ENCODE peak calls at places on chromosome 4, in six cellular contexts. G is RKO; S is activated effector memory CD4-positive, alpha-beta T cell treated with anti-CD3 and anti-CD28 coated beads, Interleukin-2, amount 50 U/mL, for 16 hours; I is ecto neural progenitor cell; Q is activated T-cell treated with anti-CD3 and anti-CD28 coated beads, Interleukin-2, amount 50 U/mL, for 1 hour; X is tibial artery. J is an unnamed sample.

GRCh38 chr4:6959261-6959660 is 49.6 kb downstream of the TBC1D14 start:
- DNase-seq in Q (no peak), G (no peak), X (no peak), I (no peak), S (no peak), J (no peak)

GRCh38 chr4:76011700-76012387 is 4.5 kb upstream of the CXCL9 start:
- DNase-seq in X (no peak), G (no peak), I (no peak), Q (no peak), S (no peak), J (peak; percentile 44)

GRCh38 chr4:113368056-113368455 is 318.6 kb downstream of the ANK2 start:
- DNase-seq in Q (no peak), I (no peak), G (peak; percentile 1), S (no peak), X (no peak), J (no peak)

GRCh38 chr4:8585186-8585585 is 5.0 kb downstream of the GPR78 start:
- DNase-seq in G (no peak), S (no peak), I (peak; percentile 44), X (no peak), Q (no peak), J (peak; percentile 52)

GRCh38 chr4:183407128-183407585 is 37.3 kb upstream of the CDKN2AIP start:
- DNase-seq in Q (peak; percentile 97), X (peak; percentile 81), G (peak; percentile 85), S (peak; percentile 96), I (peak; percentile 95), J (peak; percentile 93)

GRCh38 chr4:17646693-17647092 is 32.3 kb downstream of the MED28 start:
- DNase-seq in G (no peak), I (no peak), S (no peak), X (no peak), Q (no peak), J (no peak)

GRCh38 chr4:15438939-15439524 is 11.2 kb downstream of the C1QTNF7 start:
- DNase-seq in S (no peak), I (no peak), X (no peak), G (peak; percentile 29), Q (no peak), J (no peak)

GRCh38 chr4:165096776-165097175 is 15.9 kb downstream of the TMEM192 start:
- DNase-seq in G (peak; percentile 55), X (no peak), I (no peak), Q (no peak), S (no peak), J (no peak)

GRCh38 chr4:24003926-24004325 is 114.1 kb upstream of the PPARGC1A start:
- DNase-seq in G (no peak), I (no peak), S (no peak), Q (no peak), X (no peak), J (no peak)

GRCh38 chr4:83340692-83341343 is 6.2 kb upstream of the HPSE start:
- DNase-seq in Q (peak; percentile 20), S (peak; percentile 64), G (no peak), I (no peak), X (no peak), J (no peak)

GRCh38 chr4:99723555-99724450 is 66.2 kb upstream of the C4orf54 start:
- DNase-seq in Q (no peak), I (no peak), G (peak; percentile 40), S (no peak), X (peak; percentile 29), J (peak; percentile 31)

GRCh38 chr4:126627255-126627654 is 1005.5 kb upstream of the INTU start:
- DNase-seq in X (no peak), G (peak; percentile 30), S (no peak), Q (no peak), I (no peak), J (no peak)

GRCh38 chr4:70901607-70901983 is 574 bp upstream of the MOB1B start:
- DNase-seq in S (no peak), Q (no peak), G (no peak), X (no peak), I (no peak), J (no peak)

GRCh38 chr4:186341655-186342054 is 75.7 kb downstream of the F11 start:
- DNase-seq in X (no peak), I (no peak), S (no peak), Q (no peak), G (no peak), J (no peak)

GRCh38 chr4:31111794-31112193 is 391.6 kb downstream of the PCDH7 start:
- DNase-seq in S (no peak), G (no peak), X (no peak), I (no peak), Q (no peak), J (no peak)

GRCh38 chr4:37561803-37562207 is 124.4 kb downstream of the RELL1 start:
- DNase-seq in S (no peak), I (no peak), X (no peak), G (peak; percentile 16), Q (no peak), J (no peak)

GRCh38 chr4:149870008-149870407 is 54.4 kb upstream of the IQCM start:
- DNase-seq in I (no peak), Q (no peak), X (no peak), S (no peak), G (no peak), J (no peak)

GRCh38 chr4:134243742-134244713 is 42.4 kb upstream of the PABPC4L start:
- DNase-seq in I (no peak), X (no peak), G (no peak), Q (no peak), S (no peak), J (peak; percentile 46)

GRCh38 chr4:67327245-67327860 is 217.9 kb downstream of the CENPC start:
- DNase-seq in X (peak; percentile 48), G (peak; percentile 68), Q (no peak), I (peak; percentile 52), S (peak; percentile 70), J (peak; percentile 38)

J was measured in H9.